ENCODE peak calls at places on chromosomes 6 and 20, in nine cellular contexts. S, G, K, H, M, P, I, B and D are unnamed samples.

GRCh38 chr6:20403080-20403765 is 1.5 kb downstream of the E2F3 start:
- DNase-seq in S (peak; percentile 74), G (peak; percentile 88), K (peak; percentile 92), H (peak; percentile 81), M (peak; percentile 89), P (peak; percentile 94), I (peak; percentile 84), B (peak; percentile 91), D (peak; percentile 88)

GRCh38 chr6:52603000-52603795 is 26.3 kb upstream of the TRAM2 start:
- DNase-seq in S (peak; percentile 83), G (no peak), K (peak; percentile 65), H (peak; percentile 92), M (no peak), P (no peak), I (no peak), B (no peak), D (no peak)

GRCh38 chr6:33965766-33966165 is 162.0 kb upstream of the MLN start:
- DNase-seq in S (no peak), G (peak; percentile 15), K (no peak), H (no peak), M (no peak), P (no peak), I (no peak), B (no peak), D (no peak)

GRCh38 chr6:142761756-142762155 is 183.2 kb downstream of the HIVEP2 start:
- DNase-seq in S (no peak), G (no peak), K (no peak), H (no peak), M (no peak), P (no peak), I (no peak), B (no peak), D (no peak)

GRCh38 chr6:31791324-31792089 is 4.0 kb downstream of the VARS1 start:
- DNase-seq in S (peak; percentile 39), G (no peak), K (peak; percentile 80), H (peak; percentile 56), M (no peak), P (no peak), I (peak; percentile 82), B (no peak), D (no peak)

GRCh38 chr6:10395171-10395945 is 19.5 kb downstream of the TFAP2A start:
- DNase-seq in S (no peak), G (peak; percentile 65), K (no peak), H (no peak), M (no peak), P (no peak), I (no peak), B (no peak), D (no peak)

GRCh38 chr6:158894192-158894591 is 75.0 kb upstream of the EZR start:
- DNase-seq in S (peak; percentile 90), G (peak; percentile 89), K (peak; percentile 81), H (peak; percentile 56), M (no peak), P (no peak), I (no peak), B (no peak), D (no peak)

GRCh38 chr6:134722996-134723871 is 226.7 kb downstream of the ALDH8A1 start:
- DNase-seq in S (peak; percentile 34), G (no peak), K (peak; percentile 38), H (peak; percentile 83), M (no peak), P (no peak), I (no peak), B (no peak), D (no peak)

GRCh38 chr6:26457796-26458688 is at the start of gene BTN2A1:
- DNase-seq in S (peak; percentile 95), G (peak; percentile 88), K (peak; percentile 96), H (peak; percentile 93), M (peak; percentile 58), P (peak; percentile 76), I (peak; percentile 68), B (peak; percentile 54), D (peak; percentile 88)

GRCh38 chr6:26454641-26455040 is 3.1 kb upstream of the BTN2A1 start:
- DNase-seq in S (peak; percentile 52), G (no peak), K (no peak), H (peak; percentile 73), M (no peak), P (no peak), I (no peak), B (no peak), D (no peak)

GRCh38 chr6:26457407-26457795 is 354 bp upstream of the BTN2A1 start:
- DNase-seq in S (no peak), G (no peak), K (no peak), H (no peak), M (peak; percentile 39), P (no peak), I (no peak), B (no peak), D (no peak)

GRCh38 chr6:26455357-26455970 is 2.3 kb upstream of the BTN2A1 start:
- DNase-seq in S (no peak), G (no peak), K (no peak), H (peak; percentile 22), M (no peak), P (no peak), I (no peak), B (no peak), D (no peak)

GRCh38 chr6:26459023-26459810 is 1.5 kb downstream of the BTN2A1 start:
- DNase-seq in S (peak; percentile 34), G (peak; percentile 46), K (no peak), H (no peak), M (no peak), P (no peak), I (no peak), B (no peak), D (no peak)
- TF ChIP-seq CTCF in S (no peak), G (no peak), K (no peak), H (no peak), M (no peak), P (no peak), I (no peak), B (no peak), D (no peak)

GRCh38 chr6:42336431-42336830 is 115.3 kb downstream of the TRERF1 start:
- DNase-seq in S (no peak), G (no peak), K (no peak), H (no peak), M (no peak), P (no peak), I (no peak), B (no peak), D (no peak)

GRCh38 chr6:42337985-42338572 is 113.6 kb downstream of the TRERF1 start:
- DNase-seq in S (no peak), G (no peak), K (no peak), H (no peak), M (no peak), P (no peak), I (no peak), B (no peak), D (no peak)

GRCh38 chr6:42339991-42340401 is 111.7 kb downstream of the TRERF1 start:
- DNase-seq in S (peak; percentile 24), G (peak; percentile 80), K (no peak), H (peak; percentile 30), M (no peak), P (no peak), I (no peak), B (no peak), D (no peak)

GRCh38 chr6:42340516-42340915 is 111.2 kb downstream of the TRERF1 start:
- DNase-seq in S (no peak), G (no peak), K (no peak), H (no peak), M (no peak), P (no peak), I (no peak), B (no peak), D (no peak)

DNA sequence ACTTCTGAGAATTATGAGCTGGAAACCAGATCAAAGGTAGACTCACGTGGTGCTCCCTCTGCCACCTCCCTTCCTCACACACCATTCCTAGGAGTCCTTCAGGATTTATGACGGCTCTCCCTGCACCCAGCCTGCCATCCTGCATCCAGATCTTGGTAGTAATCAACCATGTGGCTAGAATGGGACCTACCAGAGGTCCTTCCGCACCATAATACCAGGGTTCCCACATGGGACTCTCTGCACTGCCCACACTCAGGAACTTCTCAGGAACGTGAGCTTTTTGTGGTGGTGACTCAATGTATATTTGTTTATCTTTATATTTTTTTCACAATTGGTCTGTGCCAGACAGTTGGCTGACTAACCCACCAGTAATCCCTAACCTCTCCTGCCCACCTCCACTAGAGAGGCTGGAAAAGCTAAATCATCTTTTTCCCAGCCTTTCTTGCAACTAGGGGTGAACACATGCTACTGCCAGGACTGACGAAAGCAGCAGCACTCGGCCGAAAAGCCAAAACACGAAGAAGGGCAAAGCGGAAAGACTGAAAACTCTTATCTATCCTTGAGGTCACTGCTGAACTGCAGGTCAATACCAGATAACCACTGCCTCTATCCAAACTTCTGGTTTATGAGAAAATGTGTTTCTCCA is 113.0 kb downstream of the TRERF1 start:
- DNase-seq in S (peak; percentile 99), G (peak; percentile 96), K (no peak), H (peak; percentile 100), M (no peak), P (no peak), I (no peak), B (no peak), D (no peak)
- TF ChIP-seq CTCF in S (peak; percentile 28), G (no peak), K (no peak), H (peak; percentile 24), M (no peak), P (no peak), I (no peak), B (no peak), D (no peak)

DNA sequence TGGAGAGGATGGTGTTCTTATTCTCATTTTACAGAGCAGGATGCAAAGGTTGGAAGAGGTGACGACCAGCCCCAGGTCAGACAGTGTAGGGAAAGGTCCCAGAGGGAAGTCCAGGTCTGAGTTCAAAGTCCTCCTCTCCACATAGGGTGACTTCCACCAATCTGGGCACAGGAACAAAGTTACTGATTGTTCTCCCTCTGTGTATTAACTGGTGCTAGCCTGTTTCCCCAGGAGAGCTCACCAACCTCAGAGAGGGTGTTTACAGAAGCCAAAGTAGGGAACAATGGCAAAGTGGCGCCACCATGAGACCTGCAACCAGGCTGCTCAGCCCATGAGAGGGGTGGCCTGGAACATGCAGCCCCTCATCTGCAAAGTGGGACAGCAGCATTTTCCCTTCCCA is 16.8 kb upstream of the SIRPB1 start:
- DNase-seq in S (no peak), G (no peak), K (no peak), H (no peak), M (no peak), P (no peak), I (no peak), B (no peak), D (no peak)
- TF ChIP-seq CTCF in S (no peak), G (peak; percentile 7), K (peak; percentile 18), H (no peak), M (no peak), P (no peak), I (no peak), B (no peak), D (no peak)

DNA sequence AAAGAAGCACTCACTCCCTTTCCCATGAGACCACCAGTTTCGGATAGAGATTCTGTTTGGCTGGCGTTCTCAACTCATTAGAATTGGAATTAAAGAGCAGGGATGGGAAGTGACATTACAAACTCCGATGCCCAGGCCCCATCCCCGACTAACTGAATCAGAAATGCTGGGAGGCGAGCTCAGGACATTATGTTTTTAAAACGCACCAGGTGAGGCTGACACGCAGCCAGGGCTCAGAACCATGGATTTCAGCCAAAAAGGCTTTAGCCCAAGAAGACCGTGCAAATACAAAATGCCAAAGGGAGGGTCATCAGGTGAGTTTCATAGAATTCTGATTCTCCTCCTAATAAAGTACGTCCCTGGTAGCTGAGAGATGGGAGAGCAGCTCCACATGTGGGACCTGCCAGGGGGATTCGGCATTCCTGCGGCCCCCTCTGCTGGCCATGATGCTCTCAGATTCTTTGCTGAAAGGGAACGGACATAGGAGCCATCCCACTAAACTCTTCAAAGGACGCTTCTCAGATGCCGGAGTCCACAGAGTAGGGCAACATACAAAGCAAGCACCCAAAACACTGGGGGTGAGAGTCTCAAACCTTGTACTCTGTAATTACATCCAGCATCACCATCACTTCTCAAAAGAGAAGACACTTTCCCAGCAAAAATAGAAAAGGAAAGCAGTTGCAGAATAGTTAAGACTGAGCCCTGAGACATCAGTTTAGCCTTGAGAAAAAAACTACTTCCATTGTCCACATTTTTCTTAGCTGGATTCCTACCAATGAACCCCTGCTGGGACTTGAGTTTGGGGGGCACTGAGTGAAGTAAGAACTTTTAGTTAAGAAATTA is 205.2 kb downstream of the BMP7 start:
- DNase-seq in S (no peak), G (peak; percentile 21), K (peak; percentile 50), H (no peak), M (no peak), P (no peak), I (peak; percentile 86), B (no peak), D (no peak)
- TF ChIP-seq CTCF in S (peak; percentile 18), G (peak; percentile 47), K (peak; percentile 63), H (peak; percentile 31), M (no peak), P (no peak), I (peak; percentile 57), B (peak; percentile 19), D (peak; percentile 89)